ENCODE peak calls at places on chromosomes 3 and 15, in five cellular contexts. B is mesothelial cell of epicardium, M is nephron progenitor cell, H is HCT116, J is fibroblast of mammary gland. R is an unnamed sample.

GRCh38 chr3:155188036-155188435 is 105.4 kb downstream of the STRIT1 start:
- DNase-seq in B (no peak), J (no peak), H (no peak), M (no peak), R (no peak)

GRCh38 chr15:77867266-77868047 is 210.1 kb downstream of the TBC1D2B start:
- DNase-seq in J (no peak), H (no peak), B (no peak), M (no peak), R (no peak)

GRCh38 chr3:141426404-141427034 is 58.2 kb downstream of the ZBTB38 start:
- DNase-seq in J (peak; percentile 82), B (peak; percentile 47), H (no peak), M (peak; percentile 16), R (no peak)

GRCh38 chr15:25739687-25740121 is 123.4 kb downstream of the ATP10A start:
- DNase-seq in M (no peak), H (no peak), B (peak; percentile 35), J (peak; percentile 58), R (no peak)

GRCh38 chr3:152087153-152087552 is 181.6 kb upstream of the MBNL1 start:
- DNase-seq in J (no peak), M (no peak), B (no peak), H (no peak), R (no peak)

GRCh38 chr15:40340038-40340739 is 550 bp downstream of the CCDC9B start:
- DNase-seq in M (peak; percentile 61), J (peak; percentile 45), B (peak; percentile 65), H (no peak), R (no peak)

GRCh38 chr3:54941690-54942362 is 14.0 kb upstream of the LRTM1 start:
- DNase-seq in M (no peak), H (no peak), J (no peak), B (no peak), R (no peak)

GRCh38 chr15:61393949-61394348 is 164.8 kb upstream of the RORA start:
- DNase-seq in M (no peak), J (peak; percentile 30), B (no peak), H (no peak), R (no peak)

GRCh38 chr3:133464573-133464972 is 64.7 kb downstream of the BFSP2 start:
- DNase-seq in B (no peak), J (peak; percentile 44), M (no peak), H (no peak), R (no peak)

GRCh38 chr3:23948761-23949160 is 3.7 kb downstream of the NR1D2 start:
- DNase-seq in J (peak; percentile 57), M (no peak), B (no peak), H (no peak), R (no peak)

GRCh38 chr3:28316226-28316625 is 32.3 kb upstream of the ZCWPW2 start:
- DNase-seq in B (no peak), M (no peak), H (no peak), J (no peak), R (no peak)

GRCh38 chr3:171776411-171776810 is 33.9 kb downstream of the PLD1 start:
- DNase-seq in B (no peak), M (no peak), H (no peak), J (no peak), R (no peak)

GRCh38 chr3:37279226-37279625 is 104.8 kb upstream of the LRRFIP2 start:
- DNase-seq in J (peak; percentile 69), H (no peak), M (no peak), B (no peak), R (no peak)

GRCh38 chr3:120449701-120450216 is 1.0 kb downstream of the FSTL1 start:
- DNase-seq in J (peak; percentile 82), B (no peak), H (no peak), M (no peak), R (no peak)

GRCh38 chr3:73225161-73225861 is 163.9 kb downstream of the EBLN2 start:
- DNase-seq in M (no peak), H (no peak), J (no peak), B (no peak), R (no peak)

GRCh38 chr3:72079369-72079872 is 294.5 kb upstream of the PROK2 start:
- DNase-seq in M (no peak), J (no peak), H (no peak), B (no peak), R (no peak)

GRCh38 chr3:99114565-99115291 is 213.2 kb upstream of the DCBLD2 start:
- DNase-seq in J (peak; percentile 74), B (no peak), M (peak; percentile 24), H (peak; percentile 49), R (no peak)

GRCh38 chr3:98788651-98789050 is 25.5 kb downstream of the ST3GAL6 start:
- DNase-seq in B (peak; percentile 43), J (no peak), M (no peak), H (no peak), R (no peak)

GRCh38 chr3:108131105-108131794 is 40.4 kb upstream of the CD47 start:
- DNase-seq in B (no peak), M (no peak), J (peak; percentile 94), H (peak; percentile 56), R (no peak)

GRCh38 chr3:24683090-24683489 is 188.4 kb upstream of the THRB start:
- DNase-seq in H (no peak), J (peak; percentile 62), B (no peak), M (no peak), R (no peak)

GRCh38 chr15:93987068-93987467 is 244.3 kb upstream of the MCTP2 start:
- DNase-seq in M (no peak), H (no peak), J (no peak), B (no peak), R (no peak)

GRCh38 chr3:148162132-148162531 is 535.6 kb upstream of the AGTR1 start:
- DNase-seq in M (no peak), B (no peak), H (no peak), J (peak; percentile 4), R (no peak)

GRCh38 chr15:68482246-68482645 is 50.3 kb upstream of the ITGA11 start:
- DNase-seq in H (no peak), M (no peak), B (no peak), J (no peak), R (no peak)

GRCh38 chr3:128285042-128285924 is 132.0 kb downstream of the EEFSEC start:
- DNase-seq in M (no peak), B (peak; percentile 36), J (no peak), H (no peak), R (no peak)

DNA sequence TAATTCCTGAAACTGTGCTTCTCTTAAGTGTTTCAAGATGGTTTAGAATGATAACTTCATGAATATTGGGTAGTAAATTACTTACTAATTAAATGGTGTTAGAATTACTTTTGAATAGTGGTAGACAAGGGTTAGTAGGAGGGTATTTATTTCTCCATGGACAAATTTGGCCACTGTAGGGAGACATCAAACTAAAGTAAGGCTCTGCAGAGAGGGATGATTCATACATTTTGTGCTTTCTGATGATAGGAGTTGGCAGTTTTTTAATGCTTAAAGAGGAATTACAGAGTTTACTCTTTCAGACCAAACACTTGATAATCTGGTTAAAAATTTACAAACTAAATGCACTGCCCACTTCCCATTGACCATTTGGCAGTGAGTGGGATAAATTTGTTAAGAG is 127.6 kb downstream of the NAALADL2 start:
- DNase-seq in H (no peak), B (no peak), M (no peak), J (peak; percentile 42), R (no peak)
- TF ChIP-seq CTCF in H (no peak), B (no peak), M (no peak), J (no peak), R (no peak)

GRCh38 chr3:14371573-14372474 is 30.6 kb upstream of the SLC6A6 start:
- DNase-seq in J (peak; percentile 43), M (no peak), H (peak; percentile 88), B (no peak), R (no peak)
- TF ChIP-seq CTCF in J (no peak), M (no peak), H (peak; percentile 35), B (no peak), R (no peak)

DNA sequence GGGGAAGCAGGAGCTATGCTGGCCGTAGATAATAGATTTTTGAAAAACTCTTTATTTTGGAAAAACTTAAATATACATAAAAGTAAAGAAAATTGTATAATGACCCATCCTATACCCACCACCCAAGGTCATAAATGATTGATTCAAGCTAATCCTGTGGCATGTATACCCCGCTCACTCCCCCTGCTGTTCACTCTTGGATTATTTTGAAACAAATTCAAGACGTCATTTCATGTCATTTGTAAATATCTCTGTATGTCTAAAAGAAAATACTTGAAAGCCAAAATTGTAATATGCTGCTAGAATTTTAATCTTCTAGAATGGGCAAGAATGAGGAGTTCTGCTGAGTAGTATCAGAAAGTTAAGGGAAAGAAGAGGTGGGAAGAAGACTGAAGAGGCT is 241.7 kb downstream of the FEZF2 start:
- DNase-seq in H (peak; percentile 2), M (no peak), J (peak; percentile 43), B (no peak), R (no peak)
- TF ChIP-seq CTCF in H (peak; percentile 50), M (peak; percentile 51), J (peak; percentile 59), B (peak; percentile 45), R (no peak)

DNA sequence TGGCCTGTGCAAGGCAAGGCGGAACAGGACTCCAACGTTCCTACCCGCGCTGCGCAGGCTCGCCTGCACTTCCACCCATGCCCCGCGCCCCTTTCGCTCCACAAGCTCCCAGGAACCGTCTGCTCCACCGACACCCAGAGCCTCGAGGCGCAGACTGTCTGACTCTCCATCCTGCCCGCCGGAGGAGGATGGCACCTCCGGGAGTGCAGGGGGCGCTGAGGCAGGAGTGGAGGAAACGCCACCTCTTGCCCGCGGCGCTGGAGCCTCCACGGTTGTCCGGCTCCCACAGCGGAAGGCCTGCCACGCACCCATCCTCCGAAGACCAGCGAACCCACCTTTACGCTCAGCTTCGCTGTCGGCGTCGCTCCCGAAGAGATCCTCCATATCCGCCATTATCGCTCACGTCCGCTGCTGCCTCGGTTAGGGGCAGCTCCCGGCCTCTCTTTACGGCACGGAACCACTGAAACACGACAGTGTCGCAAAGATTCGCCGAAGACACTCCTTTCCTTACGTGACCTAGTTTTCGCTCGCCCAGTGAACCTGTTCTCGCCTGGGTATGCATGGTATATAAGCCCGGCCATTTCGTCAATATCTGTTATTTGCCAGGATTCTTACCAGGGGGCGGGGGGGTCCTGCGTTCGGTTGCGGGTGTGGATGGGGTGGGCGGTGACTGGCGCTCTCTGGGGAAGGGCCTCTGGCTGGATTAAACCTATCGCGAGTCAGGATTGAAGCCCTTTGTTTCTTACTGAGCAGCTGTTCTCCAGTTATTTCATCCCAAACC is at the start of gene LEO1:
- DNase-seq in H (peak; percentile 95), J (peak; percentile 98), M (peak; percentile 83), B (peak; percentile 85), R (peak; percentile 69)
- TF ChIP-seq CTCF in H (peak; percentile 40), J (peak; percentile 36), M (no peak), B (no peak), R (no peak)

GRCh38 chr3:14803101-14803980 is 15.4 kb upstream of the FGD5 start:
- DNase-seq in H (no peak), M (no peak), J (no peak), B (no peak), R (no peak)
- TF ChIP-seq CTCF in H (no peak), M (no peak), J (no peak), B (no peak), R (no peak)

GRCh38 chr3:39519076-39519475 is 51.6 kb downstream of the MOBP start:
- DNase-seq in B (no peak), M (no peak), H (no peak), J (no peak), R (no peak)

GRCh38 chr3:39519554-39519953 is 52.1 kb downstream of the MOBP start:
- DNase-seq in J (no peak), B (no peak), M (no peak), H (no peak), R (no peak)

GRCh38 chr3:39513801-39514369 is 46.4 kb downstream of the MOBP start:
- DNase-seq in J (no peak), M (no peak), B (no peak), H (no peak), R (no peak)

GRCh38 chr3:39521456-39521855 is 54.0 kb downstream of the MOBP start:
- DNase-seq in M (no peak), B (no peak), J (no peak), H (no peak), R (no peak)

GRCh38 chr3:39515681-39516441 is 48.4 kb downstream of the MOBP start:
- DNase-seq in J (no peak), B (no peak), H (no peak), M (no peak), R (no peak)
- TF ChIP-seq CTCF in J (no peak), B (no peak), H (no peak), M (no peak), R (no peak)

R was measured in activated B cell treated with CpG ODN at 0.5 μM for 24 hours.